ENCODE peak calls at places on chromosomes 11 and 22, in ten cellular contexts. One of them, this sample, is unnamed.

GRCh38 chr22:39926175-39927152 is 25.6 kb downstream of the GRAP2 start:
- DNase-seq in HS-5: no peak
- DNase-seq in stimulated activated CD4-positive, alpha-beta T cell treated with anti-CD3 and anti-CD28 coated beads, Interleukin-1b, Interleukin-23, amount 100 ng/mL, for 24 hours: no peak
- DNase-seq in nephron progenitor cell: no peak
- DNase-seq in RCC 7860: no peak
- DNase-seq in EL: no peak
- DNase-seq in kidney tubule cell: no peak
- DNase-seq in HT-29: no peak
- DNase-seq in RWPE1: no peak
- DNase-seq in NCI-H1092 treated with DMSO at 0.1 percent for 48 hours: no peak
- DNase-seq in this sample: no peak

GRCh38 chr11:130403967-130404366 is 24.4 kb downstream of the ADAMTS8 start:
- DNase-seq in HS-5: no peak
- DNase-seq in stimulated activated CD4-positive, alpha-beta T cell treated with anti-CD3 and anti-CD28 coated beads, Interleukin-1b, Interleukin-23, amount 100 ng/mL, for 24 hours: no peak
- DNase-seq in nephron progenitor cell: no peak
- DNase-seq in RCC 7860: no peak
- DNase-seq in EL: no peak
- DNase-seq in kidney tubule cell: no peak
- DNase-seq in HT-29: no peak
- DNase-seq in RWPE1: no peak
- DNase-seq in NCI-H1092 treated with DMSO at 0.1 percent for 48 hours: no peak
- DNase-seq in this sample: no peak

GRCh38 chr22:37627545-37627944 is 11.9 kb upstream of the SH3BP1 start:
- DNase-seq in HS-5: no peak
- DNase-seq in stimulated activated CD4-positive, alpha-beta T cell treated with anti-CD3 and anti-CD28 coated beads, Interleukin-1b, Interleukin-23, amount 100 ng/mL, for 24 hours: no peak
- DNase-seq in nephron progenitor cell: no peak
- DNase-seq in RCC 7860: no peak
- DNase-seq in EL: no peak
- DNase-seq in kidney tubule cell: no peak
- DNase-seq in HT-29: no peak
- DNase-seq in RWPE1: no peak
- DNase-seq in NCI-H1092 treated with DMSO at 0.1 percent for 48 hours: no peak
- DNase-seq in this sample: no peak

GRCh38 chr11:34658071-34659015 is 37.5 kb downstream of the EHF start:
- DNase-seq in HS-5: no peak
- DNase-seq in stimulated activated CD4-positive, alpha-beta T cell treated with anti-CD3 and anti-CD28 coated beads, Interleukin-1b, Interleukin-23, amount 100 ng/mL, for 24 hours: no peak
- DNase-seq in nephron progenitor cell: no peak
- DNase-seq in RCC 7860: no peak
- DNase-seq in EL: no peak
- DNase-seq in kidney tubule cell: no peak
- DNase-seq in HT-29: no peak
- DNase-seq in RWPE1: no peak
- DNase-seq in NCI-H1092 treated with DMSO at 0.1 percent for 48 hours: no peak
- DNase-seq in this sample: no peak

GRCh38 chr22:37197451-37198289 is 9.6 kb upstream of the C1QTNF6 start:
- DNase-seq in HS-5: no peak
- DNase-seq in stimulated activated CD4-positive, alpha-beta T cell treated with anti-CD3 and anti-CD28 coated beads, Interleukin-1b, Interleukin-23, amount 100 ng/mL, for 24 hours: no peak
- DNase-seq in nephron progenitor cell: no peak
- DNase-seq in RCC 7860: peak
- DNase-seq in EL: peak
- DNase-seq in kidney tubule cell: peak
- DNase-seq in HT-29: peak
- DNase-seq in RWPE1: peak
- DNase-seq in NCI-H1092 treated with DMSO at 0.1 percent for 48 hours: peak
- DNase-seq in this sample: peak

GRCh38 chr11:33895752-33896137 is 3.9 kb upstream of the LMO2 start:
- DNase-seq in HS-5: no peak
- DNase-seq in stimulated activated CD4-positive, alpha-beta T cell treated with anti-CD3 and anti-CD28 coated beads, Interleukin-1b, Interleukin-23, amount 100 ng/mL, for 24 hours: no peak
- DNase-seq in nephron progenitor cell: no peak
- DNase-seq in RCC 7860: no peak
- DNase-seq in EL: no peak
- DNase-seq in kidney tubule cell: no peak
- DNase-seq in HT-29: no peak
- DNase-seq in RWPE1: peak
- DNase-seq in NCI-H1092 treated with DMSO at 0.1 percent for 48 hours: no peak
- DNase-seq in this sample: peak

GRCh38 chr11:90294091-90294490 is 71.2 kb upstream of the CHORDC1 start:
- DNase-seq in HS-5: no peak
- DNase-seq in stimulated activated CD4-positive, alpha-beta T cell treated with anti-CD3 and anti-CD28 coated beads, Interleukin-1b, Interleukin-23, amount 100 ng/mL, for 24 hours: no peak
- DNase-seq in nephron progenitor cell: no peak
- DNase-seq in RCC 7860: no peak
- DNase-seq in EL: no peak
- DNase-seq in kidney tubule cell: no peak
- DNase-seq in HT-29: no peak
- DNase-seq in RWPE1: no peak
- DNase-seq in NCI-H1092 treated with DMSO at 0.1 percent for 48 hours: no peak
- DNase-seq in this sample: no peak

GRCh38 chr22:29947410-29948387 is 64.7 kb downstream of the MTMR3 start:
- DNase-seq in HS-5: no peak
- DNase-seq in stimulated activated CD4-positive, alpha-beta T cell treated with anti-CD3 and anti-CD28 coated beads, Interleukin-1b, Interleukin-23, amount 100 ng/mL, for 24 hours: no peak
- DNase-seq in nephron progenitor cell: no peak
- DNase-seq in RCC 7860: no peak
- DNase-seq in EL: peak
- DNase-seq in kidney tubule cell: no peak
- DNase-seq in HT-29: no peak
- DNase-seq in RWPE1: no peak
- DNase-seq in NCI-H1092 treated with DMSO at 0.1 percent for 48 hours: no peak
- DNase-seq in this sample: peak

GRCh38 chr11:37352485-37352884 is 754.4 kb upstream of the RAG2 start:
- DNase-seq in HS-5: no peak
- DNase-seq in stimulated activated CD4-positive, alpha-beta T cell treated with anti-CD3 and anti-CD28 coated beads, Interleukin-1b, Interleukin-23, amount 100 ng/mL, for 24 hours: no peak
- DNase-seq in nephron progenitor cell: no peak
- DNase-seq in RCC 7860: no peak
- DNase-seq in EL: no peak
- DNase-seq in kidney tubule cell: no peak
- DNase-seq in HT-29: no peak
- DNase-seq in RWPE1: no peak
- DNase-seq in NCI-H1092 treated with DMSO at 0.1 percent for 48 hours: no peak
- DNase-seq in this sample: no peak

This sample was measured in bronchial epithelial cell.